ENCODE peak calls at places on chromosome 9, in six cellular contexts. S is neural crest cell, W is endothelial cell, U is lower leg skin, Q is Peyer's patch, N is AG09309. L is an unnamed sample.

GRCh38 chr9:111527347-111527746 is 2.4 kb downstream of the ZNF483 start:
- DNase-seq in S (no peak), W (no peak), U (no peak), Q (no peak), N (peak; percentile 29), L (no peak)

GRCh38 chr9:115649991-115650472 is 503.6 kb upstream of the PAPPA start:
- DNase-seq in S (no peak), W (no peak), U (peak; percentile 43), Q (peak; percentile 68), N (peak; percentile 80), L (no peak)

GRCh38 chr9:128138001-128138400 is 10.5 kb upstream of the PTGES2 start:
- DNase-seq in S (no peak), W (no peak), U (no peak), Q (no peak), N (no peak), L (peak; percentile 5)

GRCh38 chr9:13142776-13143175 is 136.7 kb downstream of the MPDZ start:
- DNase-seq in S (no peak), W (no peak), U (no peak), Q (no peak), N (no peak), L (no peak)

GRCh38 chr9:134138292-134138691 is 2.4 kb downstream of the WDR5 start:
- DNase-seq in S (no peak), W (no peak), U (no peak), Q (peak; percentile 64), N (no peak), L (no peak)

GRCh38 chr9:95938724-95939123 is 63.2 kb downstream of the ERCC6L2 start:
- DNase-seq in S (no peak), W (no peak), U (no peak), Q (no peak), N (no peak), L (no peak)

GRCh38 chr9:108149346-108149745 is 659.8 kb upstream of the KLF4 start:
- DNase-seq in S (no peak), W (no peak), U (no peak), Q (no peak), N (no peak), L (no peak)

GRCh38 chr9:101027733-101028345 is 688 bp upstream of the PLPPR1 start:
- DNase-seq in S (no peak), W (no peak), U (no peak), Q (no peak), N (no peak), L (no peak)

GRCh38 chr9:121698627-121699270 is 47.3 kb downstream of the DAB2IP start:
- DNase-seq in S (peak; percentile 68), W (peak; percentile 67), U (no peak), Q (no peak), N (no peak), L (peak; percentile 70)

GRCh38 chr9:13444272-13444608 is 164.7 kb upstream of the MPDZ start:
- DNase-seq in S (no peak), W (no peak), U (no peak), Q (no peak), N (no peak), L (no peak)

GRCh38 chr9:135498381-135499126 is 1.9 kb upstream of the MRPS2 start:
- DNase-seq in S (no peak), W (no peak), U (no peak), Q (no peak), N (no peak), L (no peak)

GRCh38 chr9:1966725-1967366 is 48.3 kb upstream of the SMARCA2 start:
- DNase-seq in S (no peak), W (no peak), U (no peak), Q (no peak), N (no peak), L (no peak)

GRCh38 chr9:109437286-109437685 is 60.8 kb downstream of the PTPN3 start:
- DNase-seq in S (no peak), W (no peak), U (no peak), Q (no peak), N (no peak), L (no peak)

GRCh38 chr9:109440797-109441287 is 57.3 kb downstream of the PTPN3 start:
- DNase-seq in S (peak; percentile 53), W (peak; percentile 51), U (peak; percentile 77), Q (peak; percentile 72), N (peak; percentile 74), L (peak; percentile 83)

GRCh38 chr9:109441296-109441695 is 56.8 kb downstream of the PTPN3 start:
- DNase-seq in S (no peak), W (peak; percentile 30), U (no peak), Q (no peak), N (no peak), L (no peak)

GRCh38 chr9:109440117-109440515 is 58.0 kb downstream of the PTPN3 start:
- DNase-seq in S (no peak), W (no peak), U (no peak), Q (no peak), N (no peak), L (no peak)

GRCh38 chr9:109439378-109440116 is 58.6 kb downstream of the PTPN3 start:
- DNase-seq in S (no peak), W (no peak), U (no peak), Q (no peak), N (no peak), L (no peak)
- TF ChIP-seq CTCF in S (no peak), W (no peak), U (no peak), Q (no peak), N (no peak), L (no peak)

GRCh38 chr9:78187763-78188495 is 47.9 kb upstream of the CEP78 start:
- DNase-seq in S (no peak), W (no peak), U (no peak), Q (no peak), N (no peak), L (no peak)

GRCh38 chr9:78189461-78189860 is 46.4 kb upstream of the CEP78 start:
- DNase-seq in S (no peak), W (no peak), U (no peak), Q (no peak), N (no peak), L (no peak)

GRCh38 chr9:78191931-78192330 is 43.9 kb upstream of the CEP78 start:
- DNase-seq in S (no peak), W (no peak), U (no peak), Q (no peak), N (no peak), L (no peak)

DNA sequence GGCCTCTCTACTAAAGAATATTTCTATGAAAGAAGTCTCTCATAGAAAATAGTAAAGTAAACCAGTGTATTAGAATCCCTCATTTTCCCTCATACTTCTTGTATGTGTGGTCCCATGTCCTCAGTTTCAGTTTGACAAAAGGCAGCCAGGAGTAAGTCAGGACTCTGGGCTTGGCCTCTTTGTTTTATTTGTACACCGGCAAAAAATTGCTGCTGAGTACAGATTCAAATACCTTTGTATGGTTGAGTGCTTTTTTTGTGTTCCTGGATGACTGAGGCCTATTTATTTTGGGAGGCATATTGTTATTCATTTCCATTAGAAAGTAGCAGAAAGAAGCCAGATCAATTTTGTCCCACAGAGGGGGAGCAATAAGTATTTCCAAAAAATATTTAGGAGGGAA is 47.3 kb upstream of the CEP78 start:
- DNase-seq in S (no peak), W (no peak), U (no peak), Q (no peak), N (no peak), L (no peak)
- TF ChIP-seq CTCF in S (no peak), W (no peak), U (no peak), Q (no peak), N (no peak), L (no peak)

GRCh38 chr9:34556231-34556525 is 33.3 kb downstream of the CNTFR start:
- DNase-seq in S (no peak), W (no peak), U (no peak), Q (no peak), N (no peak), L (no peak)
- TF ChIP-seq CTCF in S (no peak), W (no peak), U (no peak), Q (no peak), N (no peak), L (no peak)

GRCh38 chr9:37753489-37754190 is at the start of gene TRMT10B:
- DNase-seq in S (peak; percentile 64), W (peak; percentile 63), U (peak; percentile 31), Q (peak; percentile 78), N (no peak), L (peak; percentile 92)
- TF ChIP-seq CTCF in S (peak; percentile 31), W (no peak), U (no peak), Q (peak; percentile 7), N (no peak), L (no peak)

GRCh38 chr9:32264171-32264862 is 120.1 kb upstream of the ACO1 start:
- DNase-seq in S (no peak), W (no peak), U (no peak), Q (no peak), N (no peak), L (no peak)
- TF ChIP-seq CTCF in S (no peak), W (no peak), U (no peak), Q (no peak), N (no peak), L (no peak)

GRCh38 chr9:114433086-114433485 is 45.3 kb upstream of the AKNA start:
- DNase-seq in S (no peak), W (no peak), U (no peak), Q (no peak), N (no peak), L (no peak)

GRCh38 chr9:114432323-114433067 is 44.7 kb upstream of the AKNA start:
- DNase-seq in S (no peak), W (no peak), U (no peak), Q (no peak), N (no peak), L (no peak)

GRCh38 chr9:114433720-114434255 is 46.0 kb upstream of the AKNA start:
- DNase-seq in S (no peak), W (no peak), U (no peak), Q (no peak), N (no peak), L (no peak)

GRCh38 chr9:114437401-114437893 is 49.7 kb upstream of the AKNA start:
- DNase-seq in S (no peak), W (no peak), U (no peak), Q (no peak), N (no peak), L (no peak)

DNA sequence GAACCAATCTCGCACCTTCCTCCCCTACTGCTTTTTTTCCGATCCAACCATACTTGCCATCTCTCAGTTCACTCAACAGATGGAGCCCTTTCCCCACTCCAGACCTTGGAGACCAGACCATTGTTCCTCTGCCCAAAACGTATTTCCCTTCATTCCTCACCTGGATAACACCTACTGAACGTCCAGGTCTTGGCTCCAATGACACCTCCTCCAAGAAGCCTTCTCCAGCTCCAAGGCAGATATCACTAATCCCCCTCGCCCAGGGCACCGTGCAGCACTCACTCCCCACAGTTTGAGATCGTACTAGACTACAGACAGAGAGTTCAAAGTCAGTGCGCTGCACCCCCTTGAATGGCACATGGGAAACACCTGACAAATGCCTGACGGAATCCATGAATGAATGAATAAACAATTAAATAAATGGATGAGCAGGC is 47.1 kb upstream of the AKNA start:
- DNase-seq in S (no peak), W (peak; percentile 34), U (no peak), Q (no peak), N (no peak), L (peak; percentile 66)
- TF ChIP-seq CTCF in S (peak; percentile 70), W (peak; percentile 31), U (no peak), Q (no peak), N (peak; percentile 84), L (peak; percentile 49)

L was measured in GM13976.